ENCODE peak calls at places on chromosomes 4 and X, in five cellular contexts. One of them, this sample, is unnamed.

GRCh38 chr4:90318208-90318607 is 191.0 kb downstream of the CCSER1 start:
- DNase-seq in OCI-LY7: no peak
- DNase-seq in GM12865: no peak
- DNase-seq in right atrium auricular region: no peak
- DNase-seq in ovary: no peak
- DNase-seq in this sample: no peak

GRCh38 chr4:83316459-83317170 is 18.0 kb downstream of the HPSE start:
- DNase-seq in OCI-LY7: no peak
- DNase-seq in GM12865: no peak
- DNase-seq in right atrium auricular region: no peak
- DNase-seq in ovary: no peak
- DNase-seq in this sample: no peak

GRCh38 chr4:79723507-79723906 is 315.5 kb upstream of the GK2 start:
- DNase-seq in OCI-LY7: no peak
- DNase-seq in GM12865: no peak
- DNase-seq in right atrium auricular region: no peak
- DNase-seq in ovary: peak
- DNase-seq in this sample: no peak

GRCh38 chr4:105978684-105979296 is 83.5 kb downstream of the NPNT start:
- DNase-seq in OCI-LY7: no peak
- DNase-seq in GM12865: no peak
- DNase-seq in right atrium auricular region: no peak
- DNase-seq in ovary: no peak
- DNase-seq in this sample: no peak

GRCh38 chr4:122005064-122005755 is 53.4 kb upstream of the TRPC3 start:
- DNase-seq in OCI-LY7: no peak
- DNase-seq in GM12865: no peak
- DNase-seq in right atrium auricular region: no peak
- DNase-seq in ovary: no peak
- DNase-seq in this sample: no peak

GRCh38 chr4:124060261-124060918 is 652.1 kb downstream of the ANKRD50 start:
- DNase-seq in OCI-LY7: peak
- DNase-seq in GM12865: peak
- DNase-seq in right atrium auricular region: peak
- DNase-seq in ovary: no peak
- DNase-seq in this sample: no peak

GRCh38 chrX:7108995-7109634 is 38.4 kb upstream of the STS start:
- DNase-seq in OCI-LY7: peak
- DNase-seq in GM12865: no peak
- DNase-seq in right atrium auricular region: no peak
- DNase-seq in ovary: no peak
- DNase-seq in this sample: no peak

GRCh38 chr4:10461850-10462400 is 4.7 kb upstream of the ZNF518B start:
- DNase-seq in OCI-LY7: no peak
- DNase-seq in GM12865: no peak
- DNase-seq in right atrium auricular region: no peak
- DNase-seq in ovary: no peak
- DNase-seq in this sample: no peak

GRCh38 chr4:171846232-171846631 is 33.0 kb downstream of the GALNTL6 start:
- DNase-seq in OCI-LY7: peak
- DNase-seq in GM12865: peak
- DNase-seq in right atrium auricular region: no peak
- DNase-seq in ovary: no peak
- DNase-seq in this sample: no peak

GRCh38 chr4:13980317-13980716 is 352.8 kb upstream of the BOD1L1 start:
- DNase-seq in OCI-LY7: no peak
- DNase-seq in GM12865: no peak
- DNase-seq in right atrium auricular region: no peak
- DNase-seq in ovary: no peak
- DNase-seq in this sample: no peak

GRCh38 chrX:47863187-47863586 is 26.5 kb downstream of the ZNF81 start:
- DNase-seq in OCI-LY7: no peak
- DNase-seq in GM12865: no peak
- DNase-seq in right atrium auricular region: no peak
- DNase-seq in ovary: no peak
- DNase-seq in this sample: no peak

GRCh38 chrX:149819371-149819770 is 37.6 kb downstream of the MAGEA9 start:
- DNase-seq in OCI-LY7: no peak
- DNase-seq in GM12865: no peak
- DNase-seq in right atrium auricular region: no peak
- DNase-seq in ovary: no peak
- DNase-seq in this sample: no peak

GRCh38 chr4:98468744-98469143 is 189.7 kb downstream of the TSPAN5 start:
- DNase-seq in OCI-LY7: no peak
- DNase-seq in GM12865: no peak
- DNase-seq in right atrium auricular region: no peak
- DNase-seq in ovary: peak
- DNase-seq in this sample: no peak

GRCh38 chr4:172996571-172997216 is 171.9 kb upstream of the GALNT7 start:
- DNase-seq in OCI-LY7: no peak
- DNase-seq in GM12865: no peak
- DNase-seq in right atrium auricular region: no peak
- DNase-seq in ovary: no peak
- DNase-seq in this sample: no peak

GRCh38 chr4:36283912-36284465 is 2.6 kb downstream of the DTHD1 start:
- DNase-seq in OCI-LY7: no peak
- DNase-seq in GM12865: no peak
- DNase-seq in right atrium auricular region: no peak
- DNase-seq in ovary: no peak
- DNase-seq in this sample: no peak

GRCh38 chrX:76957485-76957884 is 489.7 kb upstream of the FGF16 start:
- DNase-seq in OCI-LY7: no peak
- DNase-seq in GM12865: no peak
- DNase-seq in right atrium auricular region: no peak
- DNase-seq in ovary: no peak
- DNase-seq in this sample: no peak

GRCh38 chrX:141760761-141761160 is 62.2 kb upstream of the SPANXD start:
- DNase-seq in OCI-LY7: no peak
- DNase-seq in GM12865: no peak
- DNase-seq in right atrium auricular region: no peak
- DNase-seq in ovary: no peak
- DNase-seq in this sample: no peak

GRCh38 chrX:116240446-116240845 is 69.9 kb downstream of the AGTR2 start:
- DNase-seq in OCI-LY7: no peak
- DNase-seq in GM12865: no peak
- DNase-seq in right atrium auricular region: no peak
- DNase-seq in ovary: no peak
- DNase-seq in this sample: no peak

GRCh38 chr4:161466321-161466720 is 697.5 kb downstream of the FSTL5 start:
- DNase-seq in OCI-LY7: no peak
- DNase-seq in GM12865: no peak
- DNase-seq in right atrium auricular region: no peak
- DNase-seq in ovary: no peak
- DNase-seq in this sample: no peak

GRCh38 chr4:99473131-99473530 is 37.7 kb upstream of the C4orf17 start:
- DNase-seq in OCI-LY7: no peak
- DNase-seq in GM12865: no peak
- DNase-seq in right atrium auricular region: no peak
- DNase-seq in ovary: no peak
- DNase-seq in this sample: no peak

GRCh38 chr4:40309250-40309774 is 25.8 kb upstream of the CHRNA9 start:
- DNase-seq in OCI-LY7: peak
- DNase-seq in GM12865: peak
- DNase-seq in right atrium auricular region: peak
- DNase-seq in ovary: peak
- DNase-seq in this sample: peak

GRCh38 chr4:103098746-103099421 is 750 bp downstream of the BDH2 start:
- DNase-seq in OCI-LY7: no peak
- DNase-seq in GM12865: no peak
- DNase-seq in right atrium auricular region: no peak
- DNase-seq in ovary: no peak
- DNase-seq in this sample: no peak

GRCh38 chr4:20629180-20630115 is 70.8 kb upstream of the PACRGL start:
- DNase-seq in OCI-LY7: no peak
- DNase-seq in GM12865: peak
- DNase-seq in right atrium auricular region: no peak
- DNase-seq in ovary: no peak
- DNase-seq in this sample: no peak

GRCh38 chr4:147355849-147356248 is 125.0 kb upstream of the EDNRA start:
- DNase-seq in OCI-LY7: no peak
- DNase-seq in GM12865: no peak
- DNase-seq in right atrium auricular region: no peak
- DNase-seq in ovary: no peak
- DNase-seq in this sample: no peak

GRCh38 chr4:156575430-156576073 is 396.0 kb downstream of the PDGFC start:
- DNase-seq in OCI-LY7: no peak
- DNase-seq in GM12865: no peak
- DNase-seq in right atrium auricular region: no peak
- DNase-seq in ovary: no peak
- DNase-seq in this sample: peak

GRCh38 chr4:38100474-38101255 is 140.5 kb downstream of the PTTG2 start:
- DNase-seq in OCI-LY7: no peak
- DNase-seq in GM12865: no peak
- DNase-seq in right atrium auricular region: no peak
- DNase-seq in ovary: no peak
- DNase-seq in this sample: no peak

GRCh38 chrX:154313147-154313546 is 17.6 kb downstream of the TKTL1 start:
- DNase-seq in OCI-LY7: no peak
- DNase-seq in GM12865: peak
- DNase-seq in right atrium auricular region: no peak
- DNase-seq in ovary: no peak
- DNase-seq in this sample: no peak

GRCh38 chr4:32472918-32473317 is 1752.7 kb downstream of the PCDH7 start:
- DNase-seq in OCI-LY7: no peak
- DNase-seq in GM12865: no peak
- DNase-seq in right atrium auricular region: no peak
- DNase-seq in ovary: no peak
- DNase-seq in this sample: no peak

GRCh38 chr4:80711956-80712355 is 318.6 kb upstream of the BMP3 start:
- DNase-seq in OCI-LY7: no peak
- DNase-seq in GM12865: no peak
- DNase-seq in right atrium auricular region: no peak
- DNase-seq in ovary: no peak
- DNase-seq in this sample: no peak

GRCh38 chr4:8732092-8732491 is 139.5 kb downstream of the CPZ start:
- DNase-seq in OCI-LY7: no peak
- DNase-seq in GM12865: no peak
- DNase-seq in right atrium auricular region: peak
- DNase-seq in ovary: no peak
- DNase-seq in this sample: peak

GRCh38 chrX:537156-537555 is 93.4 kb upstream of the SHOX start:
- DNase-seq in OCI-LY7: no peak
- DNase-seq in GM12865: no peak
- DNase-seq in right atrium auricular region: no peak
- DNase-seq in ovary: no peak
- DNase-seq in this sample: peak

GRCh38 chrX:69155786-69156520 is 9.3 kb downstream of the PJA1 start:
- DNase-seq in OCI-LY7: no peak
- DNase-seq in GM12865: no peak
- DNase-seq in right atrium auricular region: no peak
- DNase-seq in ovary: no peak
- DNase-seq in this sample: no peak

GRCh38 chrX:131058136-131058868 is at the start of gene ARHGAP36:
- DNase-seq in OCI-LY7: no peak
- DNase-seq in GM12865: no peak
- DNase-seq in right atrium auricular region: no peak
- DNase-seq in ovary: no peak
- DNase-seq in this sample: no peak

GRCh38 chr4:128600996-128601857 is 208.3 kb upstream of the JADE1 start:
- DNase-seq in OCI-LY7: no peak
- DNase-seq in GM12865: no peak
- DNase-seq in right atrium auricular region: peak
- DNase-seq in ovary: peak
- DNase-seq in this sample: peak

GRCh38 chrX:15177316-15177715 is 92.6 kb downstream of the ASB9 start:
- DNase-seq in OCI-LY7: no peak
- DNase-seq in GM12865: no peak
- DNase-seq in right atrium auricular region: no peak
- DNase-seq in ovary: no peak
- DNase-seq in this sample: no peak

GRCh38 chr4:2790583-2791517 is 2.0 kb upstream of the SH3BP2 start:
- DNase-seq in OCI-LY7: no peak
- DNase-seq in GM12865: peak
- DNase-seq in right atrium auricular region: no peak
- DNase-seq in ovary: no peak
- DNase-seq in this sample: peak

GRCh38 chr4:23322732-23323131 is 567.1 kb downstream of the PPARGC1A start:
- DNase-seq in OCI-LY7: no peak
- DNase-seq in GM12865: no peak
- DNase-seq in right atrium auricular region: no peak
- DNase-seq in ovary: no peak
- DNase-seq in this sample: no peak
- TF ChIP-seq CTCF in OCI-LY7: no peak
- TF ChIP-seq CTCF in GM12865: no peak
- TF ChIP-seq CTCF in right atrium auricular region: no peak
- TF ChIP-seq CTCF in ovary: no peak
- TF ChIP-seq CTCF in this sample: no peak

DNA sequence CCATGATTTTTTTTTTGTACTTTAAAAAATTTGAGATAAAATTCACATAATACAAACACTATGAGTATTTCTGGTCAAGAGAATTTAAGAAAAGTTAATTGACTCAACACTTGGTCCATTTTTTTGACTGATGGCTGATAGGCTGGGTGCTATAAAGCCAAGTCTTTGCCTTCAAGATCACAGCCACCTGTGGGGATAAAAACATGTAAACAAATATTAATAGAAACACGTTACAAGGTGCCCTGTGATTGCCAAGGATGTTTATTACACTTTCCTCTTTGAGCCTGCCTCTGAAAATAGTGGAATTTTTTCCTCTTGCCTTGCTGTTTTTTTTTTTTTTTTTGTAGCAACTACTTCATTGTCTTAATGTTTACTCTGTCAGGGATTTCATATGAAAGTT is 63.3 kb downstream of the FHIP1A start:
- DNase-seq in OCI-LY7: no peak
- DNase-seq in GM12865: no peak
- DNase-seq in right atrium auricular region: no peak
- DNase-seq in ovary: no peak
- DNase-seq in this sample: no peak
- TF ChIP-seq CTCF in OCI-LY7: no peak
- TF ChIP-seq CTCF in GM12865: no peak
- TF ChIP-seq CTCF in right atrium auricular region: no peak
- TF ChIP-seq CTCF in ovary: no peak
- TF ChIP-seq CTCF in this sample: no peak

GRCh38 chr4:85078016-85078415 is 111.5 kb upstream of the WDFY3 start:
- DNase-seq in OCI-LY7: no peak
- DNase-seq in GM12865: no peak
- DNase-seq in right atrium auricular region: no peak
- DNase-seq in ovary: no peak
- DNase-seq in this sample: no peak
- TF ChIP-seq CTCF in OCI-LY7: no peak
- TF ChIP-seq CTCF in GM12865: no peak
- TF ChIP-seq CTCF in right atrium auricular region: no peak
- TF ChIP-seq CTCF in ovary: no peak
- TF ChIP-seq CTCF in this sample: no peak

GRCh38 chrX:109928596-109929335 is 74.1 kb upstream of the TMEM164 start:
- DNase-seq in OCI-LY7: no peak
- DNase-seq in GM12865: no peak
- DNase-seq in right atrium auricular region: no peak
- DNase-seq in ovary: no peak
- DNase-seq in this sample: no peak
- TF ChIP-seq CTCF in OCI-LY7: no peak
- TF ChIP-seq CTCF in GM12865: no peak
- TF ChIP-seq CTCF in right atrium auricular region: no peak
- TF ChIP-seq CTCF in ovary: no peak
- TF ChIP-seq CTCF in this sample: no peak

This sample was measured in upper lobe of right lung.